ENCODE peak calls at places on chromosomes 11 and 22, in four cellular contexts. One of them, this sample, is unnamed.

GRCh38 chr11:57732661-57733060 is 8.6 kb upstream of the SELENOH start:
- DNase-seq in stomach: no peak
- DNase-seq in HCT116: no peak
- DNase-seq in sigmoid colon: no peak
- DNase-seq in this sample: no peak

GRCh38 chr11:91932151-91932821 is 292.3 kb upstream of the FAT3 start:
- DNase-seq in stomach: no peak
- DNase-seq in HCT116: no peak
- DNase-seq in sigmoid colon: no peak
- DNase-seq in this sample: no peak

GRCh38 chr22:46381142-46381541 is 45.6 kb downstream of the TRMU start:
- DNase-seq in stomach: no peak
- DNase-seq in HCT116: no peak
- DNase-seq in sigmoid colon: no peak
- DNase-seq in this sample: no peak

GRCh38 chr11:64492561-64492960 is 98.5 kb upstream of the SLC22A12 start:
- DNase-seq in stomach: no peak
- DNase-seq in HCT116: no peak
- DNase-seq in sigmoid colon: no peak
- DNase-seq in this sample: no peak

GRCh38 chr11:94417386-94417987 is 16.3 kb upstream of the GPR83 start:
- DNase-seq in stomach: no peak
- DNase-seq in HCT116: peak; percentile 2
- DNase-seq in sigmoid colon: no peak
- DNase-seq in this sample: no peak

GRCh38 chr22:31488988-31489617 is 539 bp downstream of the EIF4ENIF1 start:
- DNase-seq in stomach: peak; percentile 36
- DNase-seq in HCT116: no peak
- DNase-seq in sigmoid colon: no peak
- DNase-seq in this sample: no peak

GRCh38 chr11:12139144-12139881 is 28.9 kb downstream of the MICAL2 start:
- DNase-seq in stomach: no peak
- DNase-seq in HCT116: no peak
- DNase-seq in sigmoid colon: peak; percentile 73
- DNase-seq in this sample: no peak

GRCh38 chr11:112655386-112655785 is 305.8 kb upstream of the NCAM1 start:
- DNase-seq in stomach: peak; percentile 33
- DNase-seq in HCT116: no peak
- DNase-seq in sigmoid colon: peak; percentile 84
- DNase-seq in this sample: peak; percentile 93

GRCh38 chr22:34620832-34621231 is 445.1 kb upstream of the ISX start:
- DNase-seq in stomach: no peak
- DNase-seq in HCT116: no peak
- DNase-seq in sigmoid colon: no peak
- DNase-seq in this sample: no peak

GRCh38 chr11:2789791-2790580 is 90.2 kb upstream of the KCNQ1OT1 start:
- DNase-seq in stomach: peak; percentile 23
- DNase-seq in HCT116: no peak
- DNase-seq in sigmoid colon: peak; percentile 55
- DNase-seq in this sample: no peak

GRCh38 chr11:4466168-4466891 is 16.1 kb upstream of the OR52K1 start:
- DNase-seq in stomach: no peak
- DNase-seq in HCT116: no peak
- DNase-seq in sigmoid colon: no peak
- DNase-seq in this sample: no peak

GRCh38 chr11:6627762-6628241 is 8.6 kb upstream of the TPP1 start:
- DNase-seq in stomach: no peak
- DNase-seq in HCT116: no peak
- DNase-seq in sigmoid colon: no peak
- DNase-seq in this sample: no peak

GRCh38 chr11:132263231-132263630 is 892.8 kb downstream of the NTM start:
- DNase-seq in stomach: no peak
- DNase-seq in HCT116: no peak
- DNase-seq in sigmoid colon: no peak
- DNase-seq in this sample: no peak

GRCh38 chr22:45225732-45226560 is 14.7 kb downstream of the KIAA0930 start:
- DNase-seq in stomach: no peak
- DNase-seq in HCT116: no peak
- DNase-seq in sigmoid colon: peak; percentile 89
- DNase-seq in this sample: no peak

GRCh38 chr11:43931717-43932039 is 10.8 kb upstream of the C11orf96 start:
- DNase-seq in stomach: no peak
- DNase-seq in HCT116: no peak
- DNase-seq in sigmoid colon: no peak
- DNase-seq in this sample: no peak

GRCh38 chr22:42134033-42135020 is 3.7 kb upstream of the CYP2D6 start:
- DNase-seq in stomach: no peak
- DNase-seq in HCT116: no peak
- DNase-seq in sigmoid colon: no peak
- DNase-seq in this sample: no peak

GRCh38 chr11:116335891-116336290 is 436.9 kb downstream of the BUD13 start:
- DNase-seq in stomach: no peak
- DNase-seq in HCT116: no peak
- DNase-seq in sigmoid colon: no peak
- DNase-seq in this sample: peak; percentile 83

GRCh38 chr11:65426839-65427690 is 4.5 kb downstream of the NEAT1 start:
- DNase-seq in stomach: peak; percentile 75
- DNase-seq in HCT116: peak; percentile 61
- DNase-seq in sigmoid colon: peak; percentile 81
- DNase-seq in this sample: no peak

GRCh38 chr11:86118201-86118600 is 49.3 kb upstream of the PICALM start:
- DNase-seq in stomach: no peak
- DNase-seq in HCT116: no peak
- DNase-seq in sigmoid colon: no peak
- DNase-seq in this sample: no peak

GRCh38 chr11:66637557-66638176 is 836 bp upstream of the RBM4 start:
- DNase-seq in stomach: no peak
- DNase-seq in HCT116: no peak
- DNase-seq in sigmoid colon: peak; percentile 69
- DNase-seq in this sample: no peak

GRCh38 chr11:66280428-66280827 is 2.5 kb downstream of the CNIH2 start:
- DNase-seq in stomach: no peak
- DNase-seq in HCT116: no peak
- DNase-seq in sigmoid colon: no peak
- DNase-seq in this sample: no peak

GRCh38 chr11:72722050-72722748 is 30.0 kb downstream of the ARAP1 start:
- DNase-seq in stomach: peak; percentile 91
- DNase-seq in HCT116: peak; percentile 81
- DNase-seq in sigmoid colon: peak; percentile 93
- DNase-seq in this sample: peak; percentile 98

GRCh38 chr11:102527701-102528100 is 2.8 kb downstream of the MMP7 start:
- DNase-seq in stomach: no peak
- DNase-seq in HCT116: no peak
- DNase-seq in sigmoid colon: no peak
- DNase-seq in this sample: no peak

GRCh38 chr22:47472636-47473035 is 710.2 kb downstream of the TBC1D22A start:
- DNase-seq in stomach: no peak
- DNase-seq in HCT116: no peak
- DNase-seq in sigmoid colon: no peak
- DNase-seq in this sample: peak; percentile 88

GRCh38 chr22:31345331-31346254 is 553 bp downstream of the PATZ1 start:
- DNase-seq in stomach: peak; percentile 88
- DNase-seq in HCT116: peak; percentile 68
- DNase-seq in sigmoid colon: peak; percentile 90
- DNase-seq in this sample: no peak

GRCh38 chr11:100629671-100630070 is 57.4 kb upstream of the ARHGAP42 start:
- DNase-seq in stomach: no peak
- DNase-seq in HCT116: no peak
- DNase-seq in sigmoid colon: no peak
- DNase-seq in this sample: no peak

GRCh38 chr22:37517826-37518450 is 1.3 kb downstream of the CARD10 start:
- DNase-seq in stomach: no peak
- DNase-seq in HCT116: no peak
- DNase-seq in sigmoid colon: no peak
- DNase-seq in this sample: no peak

GRCh38 chr11:18315893-18316292 is 6.0 kb downstream of the HPS5 start:
- DNase-seq in stomach: no peak
- DNase-seq in HCT116: no peak
- DNase-seq in sigmoid colon: no peak
- DNase-seq in this sample: no peak

GRCh38 chr11:93737904-93738612 is 3.2 kb downstream of the TAF1D start:
- DNase-seq in stomach: no peak
- DNase-seq in HCT116: no peak
- DNase-seq in sigmoid colon: no peak
- DNase-seq in this sample: no peak

GRCh38 chr11:66268953-66269906 is 791 bp downstream of the RAB1B start:
- DNase-seq in stomach: no peak
- DNase-seq in HCT116: no peak
- DNase-seq in sigmoid colon: no peak
- DNase-seq in this sample: no peak

GRCh38 chr11:78417175-78417887 is at the start of gene GAB2:
- DNase-seq in stomach: peak; percentile 51
- DNase-seq in HCT116: no peak
- DNase-seq in sigmoid colon: no peak
- DNase-seq in this sample: no peak

GRCh38 chr22:18035740-18036139 is 11.4 kb upstream of the MICAL3 start:
- DNase-seq in stomach: peak; percentile 36
- DNase-seq in HCT116: peak; percentile 35
- DNase-seq in sigmoid colon: no peak
- DNase-seq in this sample: no peak

GRCh38 chr11:118138839-118139420 is 13.7 kb downstream of the SCN4B start:
- DNase-seq in stomach: no peak
- DNase-seq in HCT116: no peak
- DNase-seq in sigmoid colon: peak; percentile 15
- DNase-seq in this sample: no peak

GRCh38 chr22:30208631-30209603 is 37.6 kb downstream of the LIF start:
- DNase-seq in stomach: peak; percentile 75
- DNase-seq in HCT116: no peak
- DNase-seq in sigmoid colon: peak; percentile 89
- DNase-seq in this sample: no peak
- H3K4me1 ChIP-seq in stomach: peaks cover 49% of the 10 kb centered on the region
- H3K4me1 ChIP-seq in HCT116: peaks cover 99% of the 10 kb centered on the region
- H3K4me1 ChIP-seq in sigmoid colon: no peaks in the 10 kb centered on the region
- H3K4me1 ChIP-seq in this sample: peaks cover 57% of the 10 kb centered on the region

GRCh38 chr11:1308745-1309497 is 511 bp downstream of the TOLLIP start:
- DNase-seq in stomach: no peak
- DNase-seq in HCT116: no peak
- DNase-seq in sigmoid colon: no peak
- DNase-seq in this sample: no peak
- TF ChIP-seq CTCF in stomach: no peak
- TF ChIP-seq CTCF in HCT116: no peak
- TF ChIP-seq CTCF in sigmoid colon: no peak
- TF ChIP-seq CTCF in this sample: no peak

GRCh38 chr22:22124374-22124773 is 120.2 kb upstream of the VPREB1 start:
- DNase-seq in stomach: no peak
- DNase-seq in HCT116: no peak
- DNase-seq in sigmoid colon: no peak
- DNase-seq in this sample: no peak
- TF ChIP-seq POLR2AphosphoS5 in stomach: no peak
- TF ChIP-seq POLR2AphosphoS5 in HCT116: no peak
- TF ChIP-seq POLR2AphosphoS5 in sigmoid colon: no peak
- TF ChIP-seq POLR2AphosphoS5 in this sample: no peak

GRCh38 chr11:120907971-120908370 is 115.9 kb upstream of the TBCEL start:
- DNase-seq in stomach: no peak
- DNase-seq in HCT116: no peak
- DNase-seq in sigmoid colon: no peak
- DNase-seq in this sample: no peak
- H3K4me1 ChIP-seq in stomach: no peaks in the 10 kb centered on the region
- H3K4me1 ChIP-seq in HCT116: peaks cover 15% of the 10 kb centered on the region
- H3K4me1 ChIP-seq in sigmoid colon: no peaks in the 10 kb centered on the region
- H3K4me1 ChIP-seq in this sample: no peaks in the 10 kb centered on the region

GRCh38 chr22:27406389-27406861 is 395.1 kb downstream of the MN1 start:
- DNase-seq in stomach: no peak
- DNase-seq in HCT116: no peak
- DNase-seq in sigmoid colon: no peak
- DNase-seq in this sample: no peak

GRCh38 chr22:27405672-27406388 is 395.7 kb downstream of the MN1 start:
- DNase-seq in stomach: peak; percentile 73
- DNase-seq in HCT116: peak; percentile 18
- DNase-seq in sigmoid colon: no peak
- DNase-seq in this sample: no peak

GRCh38 chr22:27407369-27407985 is 394.1 kb downstream of the MN1 start:
- DNase-seq in stomach: no peak
- DNase-seq in HCT116: no peak
- DNase-seq in sigmoid colon: no peak
- DNase-seq in this sample: no peak

GRCh38 chr22:27408068-27408467 is 393.5 kb downstream of the MN1 start:
- DNase-seq in stomach: no peak
- DNase-seq in HCT116: no peak
- DNase-seq in sigmoid colon: no peak
- DNase-seq in this sample: no peak

GRCh38 chr22:27409299-27409698 is 392.3 kb downstream of the MN1 start:
- DNase-seq in stomach: no peak
- DNase-seq in HCT116: no peak
- DNase-seq in sigmoid colon: no peak
- DNase-seq in this sample: no peak
- TF ChIP-seq CTCF in stomach: no peak
- TF ChIP-seq CTCF in HCT116: peak; percentile 15
- TF ChIP-seq CTCF in sigmoid colon: no peak
- TF ChIP-seq CTCF in this sample: no peak

This sample was measured in esophagus muscularis mucosa.